ENCODE peak calls at places on chromosomes 7 and 10, in five cellular contexts. E is NB4, J is heart right ventricle, P is skeletal muscle cell, I is AG09309. Y is an unnamed sample.

GRCh38 chr10:28754930-28755718 is 77.8 kb downstream of the BAMBI start:
- DNase-seq in P (no peak), J (no peak), E (no peak), I (no peak), Y (no peak)

GRCh38 chr7:29249860-29250259 is 55.3 kb downstream of the CHN2 start:
- DNase-seq in J (no peak), I (no peak), P (no peak), E (no peak), Y (no peak)

GRCh38 chr10:96374985-96375830 is 16.4 kb upstream of the OPALIN start:
- DNase-seq in P (peak), I (peak), J (peak), E (peak), Y (peak)

GRCh38 chr10:23523251-23523650 is 84.4 kb downstream of the OTUD1 start:
- DNase-seq in I (no peak), P (no peak), E (no peak), J (no peak), Y (no peak)

GRCh38 chr10:72204296-72204695 is 11.5 kb upstream of the ANAPC16 start:
- DNase-seq in J (no peak), I (no peak), P (no peak), E (no peak), Y (no peak)

GRCh38 chr10:84156768-84157167 is 16.8 kb upstream of the GPR15LG start:
- DNase-seq in J (no peak), E (peak), P (no peak), I (no peak), Y (peak)

GRCh38 chr7:158252081-158252836 is 335.4 kb downstream of the PTPRN2 start:
- DNase-seq in I (no peak), J (no peak), P (no peak), E (no peak), Y (peak)

GRCh38 chr7:1144269-1144771 is 15.7 kb downstream of the ZFAND2A start:
- DNase-seq in J (peak), E (peak), P (no peak), I (no peak), Y (no peak)

GRCh38 chr10:86958831-86959736 is 685 bp downstream of the SNCG start:
- DNase-seq in E (peak), I (no peak), J (peak), P (no peak), Y (no peak)

GRCh38 chr10:32346551-32347362 is at the start of gene EPC1:
- DNase-seq in J (peak), I (peak), E (peak), P (peak), Y (peak)

GRCh38 chr10:33015798-33016547 is 57.9 kb upstream of the ITGB1 start:
- DNase-seq in E (no peak), P (peak), I (no peak), J (no peak), Y (no peak)

GRCh38 chr10:71241114-71241898 is 28.9 kb downstream of the UNC5B start:
- DNase-seq in E (no peak), P (peak), I (no peak), J (no peak), Y (no peak)

GRCh38 chr7:55111007-55111406 is 92.2 kb downstream of the EGFR start:
- DNase-seq in I (no peak), E (no peak), P (no peak), J (no peak), Y (no peak)

GRCh38 chr10:98030991-98031431 is 590 bp upstream of the CRTAC1 start:
- DNase-seq in I (no peak), P (no peak), E (no peak), J (no peak), Y (no peak)

GRCh38 chr7:92331508-92331907 is 85.7 kb downstream of the ANKIB1 start:
- DNase-seq in I (no peak), E (no peak), J (no peak), P (no peak), Y (no peak)

GRCh38 chr7:87151002-87151505 is 1.2 kb upstream of the DMTF1 start:
- DNase-seq in E (no peak), I (no peak), P (no peak), J (no peak), Y (no peak)
- H3K4me3 ChIP-seq in E (peak), I (peak), P (no peak), J (no peak), Y (peak)

DNA sequence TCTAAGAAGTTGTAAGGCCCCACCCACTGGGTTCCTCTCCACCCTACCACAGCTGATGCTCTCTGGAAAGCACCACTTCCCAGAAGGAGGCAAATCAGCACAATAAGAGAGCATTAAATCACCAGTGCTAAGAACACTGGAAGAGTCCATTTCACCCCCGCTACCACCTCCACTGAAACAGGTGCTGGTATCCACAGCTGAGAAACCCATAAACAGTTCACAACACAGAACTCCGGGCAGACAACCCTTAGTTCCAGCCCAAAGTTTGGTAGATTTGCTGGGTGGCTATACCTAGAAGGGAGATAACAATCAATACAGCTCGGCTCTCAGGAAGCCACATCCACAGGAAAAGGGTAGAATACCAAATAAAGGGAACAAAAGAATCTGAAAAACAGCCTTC is 34.1 kb downstream of the ZNF680 start:
- DNase-seq in E (no peak), I (no peak), P (no peak), J (no peak), Y (no peak)
- H3K4me3 ChIP-seq in E (no peak), I (no peak), P (no peak), J (no peak), Y (no peak)

GRCh38 chr7:130803127-130803526 is 69.1 kb upstream of the KLF14 start:
- DNase-seq in P (no peak), I (no peak), J (no peak), E (no peak), Y (no peak)
- H3K4me3 ChIP-seq in P (no peak), I (no peak), J (no peak), E (no peak), Y (no peak)

DNA sequence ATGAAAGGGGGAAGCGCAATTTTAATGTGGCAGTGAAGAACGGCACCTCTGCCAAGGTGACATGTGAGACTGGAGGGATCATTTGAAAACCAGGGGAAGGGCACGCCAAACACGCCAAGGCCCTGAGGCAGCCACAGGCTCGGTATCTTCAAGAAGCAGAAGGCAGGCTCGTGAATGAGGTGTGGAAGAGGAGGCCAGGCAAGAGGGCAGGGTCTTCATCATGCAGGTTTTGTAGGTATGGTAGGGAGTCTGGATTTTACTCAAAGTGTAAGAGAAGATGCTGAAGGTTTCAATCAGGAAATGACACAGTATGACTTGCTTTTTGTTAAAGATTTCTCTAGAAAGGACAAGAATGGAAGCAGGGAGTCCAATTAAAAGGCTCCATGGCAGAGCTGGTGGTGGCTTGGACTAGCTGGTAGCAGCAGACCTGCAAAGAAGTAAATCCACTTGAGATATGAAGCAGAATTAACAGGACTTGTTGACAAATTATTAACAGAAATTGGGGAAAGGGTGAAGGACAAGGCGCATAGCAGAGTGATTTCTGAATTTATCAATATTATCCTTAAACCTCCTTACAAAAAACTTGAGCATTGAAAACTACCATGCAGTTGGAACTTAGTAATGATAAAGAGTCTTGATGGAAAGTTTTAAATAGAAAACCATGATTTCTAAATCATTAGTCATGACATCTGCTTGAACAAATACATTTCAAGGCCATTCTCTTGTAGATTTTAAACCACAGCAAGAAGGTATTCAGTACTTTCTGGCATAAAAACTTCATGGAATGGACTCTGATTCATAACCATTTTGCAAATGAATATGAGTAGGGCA is 70.4 kb downstream of the COA1 start:
- DNase-seq in I (peak), E (no peak), P (peak), J (no peak), Y (no peak)
- H3K4me3 ChIP-seq in I (no peak), E (no peak), P (no peak), J (no peak), Y (no peak)

Y was measured in left lung.